ENCODE peak calls at places on chromosomes 16 and 17, in ten cellular contexts. P is stimulated activated CD4-positive, alpha-beta T cell treated with anti-CD3 and anti-CD28 coated beads, Interleukin-2, amount 100 ng/mL, for 24 hours; O is left kidney; Z is anterior cingulate cortex; F is GM20000; U is MM.1S; K is T-helper 17 cell; W is activated T-cell treated with anti-CD3 and anti-CD28 coated beads, Interleukin-2, amount 50 U/mL, for 72 hours; J is stimulated activated CD8-positive, alpha-beta memory T cell treated with anti-CD3 and anti-CD28 coated beads, Interleukin-15, amount 100 ng/mL, for 1 hour; D is neural progenitor cell. X is an unnamed sample.

GRCh38 chr16:13036600-13036999 is 135.2 kb downstream of the SHISA9 start:
- DNase-seq in P (peak), O (peak), Z (no peak), F (peak), U (peak), K (no peak), W (peak), J (no peak), D (peak), X (peak)

GRCh38 chr16:29962344-29962994 is 590 bp downstream of the TMEM219 start:
- DNase-seq in P (no peak), O (peak), Z (no peak), F (no peak), U (no peak), K (no peak), W (no peak), J (no peak), D (no peak), X (peak)

GRCh38 chr16:78684655-78685400 is 585.4 kb downstream of the WWOX start:
- DNase-seq in P (no peak), O (no peak), Z (no peak), F (no peak), U (no peak), K (no peak), W (no peak), J (no peak), D (no peak), X (no peak)

GRCh38 chr17:35981908-35982330 is 622 bp upstream of the CCL16 start:
- DNase-seq in P (no peak), O (no peak), Z (no peak), F (no peak), U (no peak), K (no peak), W (no peak), J (no peak), D (peak), X (no peak)

GRCh38 chr16:46765050-46765449 is 16.9 kb upstream of the MYLK3 start:
- DNase-seq in P (no peak), O (no peak), Z (no peak), F (no peak), U (no peak), K (no peak), W (no peak), J (no peak), D (no peak), X (no peak)

GRCh38 chr17:74637265-74637664 is 13.7 kb upstream of the CD300E start:
- DNase-seq in P (no peak), O (no peak), Z (no peak), F (no peak), U (no peak), K (no peak), W (no peak), J (no peak), D (no peak), X (no peak)

GRCh38 chr17:22286337-22287041 is 594.2 kb downstream of the KCNJ18 start:
- DNase-seq in P (no peak), O (no peak), Z (no peak), F (no peak), U (no peak), K (no peak), W (no peak), J (no peak), D (no peak), X (no peak)

GRCh38 chr16:16017812-16018211 is 68.4 kb downstream of the ABCC1 start:
- DNase-seq in P (no peak), O (no peak), Z (no peak), F (no peak), U (no peak), K (no peak), W (no peak), J (no peak), D (no peak), X (no peak)